ENCODE peak calls at places on chromosome X, in nine cellular contexts. E, M, J, H, Q, N, O, F and U are unnamed samples.

GRCh38 chrX:30147996-30148643 is 67.2 kb upstream of the MAGEB2 start:
- DNase-seq in H (no peak), O (no peak), F (peak; percentile 59), N (no peak), E (no peak), J (no peak), M (no peak), Q (no peak), U (no peak)

GRCh38 chrX:93419642-93420041 is 253.7 kb downstream of the NAP1L3 start:
- DNase-seq in O (no peak), F (no peak), H (no peak), E (no peak), M (no peak), N (no peak), Q (no peak), J (no peak), U (no peak)

GRCh38 chrX:141375011-141375730 is 132.9 kb upstream of the SPANXC start:
- DNase-seq in E (no peak), N (no peak), F (no peak), Q (no peak), H (no peak), J (no peak), O (no peak), M (peak; percentile 1), U (no peak)

GRCh38 chrX:13128104-13128503 is 83.7 kb upstream of the FAM9C start:
- DNase-seq in M (peak; percentile 62), O (no peak), F (no peak), J (no peak), H (peak; percentile 56), N (no peak), E (peak; percentile 54), Q (no peak), U (no peak)

GRCh38 chrX:136784231-136784630 is 3.5 kb upstream of the ARHGEF6 start:
- DNase-seq in E (no peak), J (no peak), F (no peak), M (no peak), N (no peak), O (no peak), Q (no peak), H (no peak), U (no peak)

GRCh38 chrX:119552508-119552907 is 12.7 kb downstream of the STEEP1 start:
- DNase-seq in F (no peak), H (peak; percentile 30), M (peak; percentile 54), N (no peak), E (peak; percentile 83), O (no peak), Q (no peak), J (no peak), U (no peak)

GRCh38 chrX:11190745-11191510 is 79.8 kb downstream of the HCCS start:
- DNase-seq in E (peak; percentile 64), Q (no peak), F (no peak), O (no peak), M (no peak), J (no peak), H (peak; percentile 25), N (no peak), U (no peak)

GRCh38 chrX:10197597-10198210 is 40.9 kb downstream of the CLCN4 start:
- DNase-seq in E (no peak), J (no peak), N (no peak), O (no peak), Q (no peak), F (no peak), H (no peak), M (no peak), U (peak; percentile 62)

GRCh38 chrX:3346436-3347329 is at the start of gene MXRA5:
- DNase-seq in M (peak; percentile 11), N (peak; percentile 87), F (peak; percentile 71), H (peak; percentile 36), E (no peak), O (peak; percentile 13), Q (peak; percentile 76), J (peak; percentile 21), U (peak; percentile 74)

GRCh38 chrX:53287493-53288138 is 6.2 kb upstream of the IQSEC2 start:
- DNase-seq in M (peak; percentile 66), H (peak; percentile 55), J (no peak), O (peak; percentile 79), E (peak; percentile 84), F (peak; percentile 86), Q (no peak), N (no peak), U (no peak)

GRCh38 chrX:46477435-46477834 is 67.8 kb downstream of the ZNF674 start:
- DNase-seq in N (no peak), J (no peak), O (no peak), M (peak; percentile 25), Q (no peak), H (no peak), E (no peak), F (no peak), U (no peak)

GRCh38 chrX:34379891-34380290 is 247.8 kb upstream of the FAM47A start:
- DNase-seq in M (no peak), J (no peak), F (no peak), O (no peak), E (no peak), N (no peak), Q (no peak), H (no peak), U (no peak)

GRCh38 chrX:51002160-51002632 is 91.7 kb downstream of the BMP15 start:
- DNase-seq in E (no peak), O (no peak), Q (no peak), M (no peak), N (no peak), H (no peak), F (no peak), J (no peak), U (no peak)

GRCh38 chrX:17120816-17121215 is 174.4 kb downstream of the REPS2 start:
- DNase-seq in E (no peak), Q (no peak), M (no peak), F (no peak), J (no peak), O (no peak), H (no peak), N (no peak), U (no peak)

GRCh38 chrX:19545651-19546050 is 30.3 kb upstream of the MAP3K15 start:
- DNase-seq in Q (no peak), M (peak; percentile 8), F (no peak), E (peak; percentile 5), J (no peak), N (no peak), H (no peak), O (no peak), U (no peak)

GRCh38 chrX:19544693-19545305 is 29.5 kb upstream of the MAP3K15 start:
- DNase-seq in Q (no peak), E (peak; percentile 76), O (peak; percentile 76), M (peak; percentile 70), J (peak; percentile 27), F (no peak), H (peak; percentile 36), N (peak; percentile 73), U (peak; percentile 55)

GRCh38 chrX:19541931-19542330 is 26.6 kb upstream of the MAP3K15 start:
- DNase-seq in E (no peak), F (no peak), O (no peak), H (no peak), M (no peak), N (no peak), J (no peak), Q (no peak), U (no peak)

GRCh38 chrX:19543020-19543715 is 27.9 kb upstream of the MAP3K15 start:
- DNase-seq in Q (no peak), M (no peak), O (no peak), F (no peak), N (no peak), E (no peak), H (no peak), J (no peak), U (no peak)

GRCh38 chrX:19543951-19544359 is 28.6 kb upstream of the MAP3K15 start:
- DNase-seq in E (no peak), O (no peak), M (no peak), H (no peak), J (no peak), Q (no peak), F (no peak), N (no peak), U (no peak)
- H3K9ac ChIP-seq in E (no peak overlapping the region), O (no peak overlapping the region), M (no peak overlapping the region), H (no peak overlapping the region), J (no peak overlapping the region), Q (no peak overlapping the region), F (no peak overlapping the region), N (no peak overlapping the region), U (no peak overlapping the region)

GRCh38 chrX:79243691-79244090 is 99.2 kb downstream of the GPR174 start:
- DNase-seq in Q (no peak), N (no peak), F (no peak), E (no peak), J (no peak), O (no peak), H (no peak), M (no peak), U (no peak)
- H3K9ac ChIP-seq in Q (no peak overlapping the region), N (no peak overlapping the region), F (no peak overlapping the region), E (no peak overlapping the region), J (no peak overlapping the region), O (no peak overlapping the region), H (no peak overlapping the region), M (no peak overlapping the region), U (no peak overlapping the region)

DNA sequence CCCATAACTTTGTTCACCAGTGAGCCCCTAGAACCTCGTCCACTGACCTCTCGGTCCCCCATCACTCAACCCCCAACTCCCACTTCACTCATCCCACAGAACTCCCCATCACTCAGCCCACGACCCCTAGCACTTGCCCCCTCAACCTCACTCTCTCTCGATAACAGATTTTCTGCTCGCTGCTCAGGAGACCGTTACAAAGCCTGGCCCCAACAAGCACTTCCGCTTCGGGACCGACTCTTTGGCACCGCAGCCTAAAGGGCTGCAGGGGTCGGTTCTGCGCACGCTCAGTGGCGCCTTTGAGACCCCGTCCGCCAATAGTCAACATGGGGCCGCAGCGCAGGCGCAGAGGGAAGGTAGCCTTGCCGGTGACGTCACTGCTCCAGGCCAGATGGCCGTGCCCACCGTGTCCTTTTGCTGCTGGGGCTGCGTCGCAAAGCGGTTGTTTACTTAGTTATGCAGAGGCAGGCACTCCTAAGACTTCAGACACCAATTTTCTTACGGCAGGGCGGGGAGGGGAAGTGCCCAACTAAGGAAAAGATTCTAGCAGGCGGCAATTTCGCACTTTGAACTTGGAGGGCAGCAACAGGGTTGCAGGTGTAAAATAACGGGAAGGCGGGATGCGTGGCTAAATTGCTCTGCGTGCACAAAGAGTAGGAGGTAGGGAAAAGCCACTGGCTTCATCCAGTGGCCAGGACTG is at the start of gene ZNF182:
- DNase-seq in J (peak; percentile 85), H (peak; percentile 73), M (peak; percentile 83), O (peak; percentile 98), Q (peak; percentile 93), E (peak; percentile 91), N (peak; percentile 95), F (peak; percentile 96), U (peak; percentile 97)
- H3K9ac ChIP-seq in J (peak within 1 kb of the TSS; percentile 81), H (peak within 1 kb of the TSS; percentile 48), M (peak within 1 kb of the TSS; percentile 97), O (peak within 1 kb of the TSS; percentile 72), Q (peak within 1 kb of the TSS; percentile 67), E (peak within 1 kb of the TSS; percentile 62), N (peak within 1 kb of the TSS; percentile 55), F (peak within 1 kb of the TSS; percentile 86), U (peak within 1 kb of the TSS; percentile 72)

DNA sequence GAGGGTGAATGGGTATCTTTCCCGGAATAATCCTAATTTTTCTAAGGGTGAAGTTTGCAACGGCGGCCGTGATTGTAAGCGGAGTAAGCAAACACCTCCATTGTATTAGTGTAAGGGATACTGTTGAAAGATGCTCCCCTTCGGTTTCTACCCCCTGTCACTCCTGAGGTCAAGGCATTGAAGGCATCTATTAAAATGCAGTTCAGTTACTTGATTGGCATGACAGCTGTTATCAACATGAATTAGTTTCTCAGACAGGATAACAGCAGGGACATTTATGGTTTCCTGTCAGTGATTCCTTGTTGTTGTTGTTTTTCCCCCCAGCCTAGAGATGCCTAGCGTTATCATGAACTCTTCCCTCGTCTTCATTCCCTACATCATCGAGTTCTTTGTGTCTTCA is 552 bp downstream of the SLC25A14 start:
- DNase-seq in J (peak; percentile 0), E (no peak), O (no peak), M (no peak), F (no peak), Q (no peak), N (no peak), H (no peak), U (no peak)
- H3K9ac ChIP-seq in J (no peak overlapping the region), E (peak overlapping the region; percentile 91), O (peak overlapping the region; percentile 79), M (peak overlapping the region; percentile 67), F (peak overlapping the region; percentile 65), Q (no peak overlapping the region), N (peak overlapping the region; percentile 70), H (peak overlapping the region; percentile 73), U (no peak overlapping the region)